ENCODE peak calls at places on chromosomes 5 and 9, in eight cellular contexts. Q is CD8-positive, alpha-beta T cell; W is stomach; X is GM23338; N is GM23248; G is tibial nerve; Y is fibroblast of lung; K is heart right ventricle. P is an unnamed sample.

GRCh38 chr5:31944683-31945445 is 229.3 kb downstream of the GOLPH3 start:
- DNase-seq in Q (no peak), W (peak), X (no peak), N (no peak), G (no peak), Y (no peak), K (no peak), P (no peak)

GRCh38 chr9:114804504-114804903 is 1.3 kb downstream of the TNFSF15 start:
- DNase-seq in Q (no peak), W (peak), X (no peak), N (peak), G (no peak), Y (peak), K (no peak), P (no peak)

GRCh38 chr9:131347376-131348020 is 46.4 kb upstream of the PRRC2B start:
- DNase-seq in Q (no peak), W (no peak), X (no peak), N (no peak), G (no peak), Y (no peak), K (no peak), P (no peak)

GRCh38 chr9:127388037-127388855 is 8.7 kb upstream of the SLC2A8 start:
- DNase-seq in Q (peak), W (no peak), X (no peak), N (peak), G (peak), Y (peak), K (no peak), P (no peak)

GRCh38 chr5:112012112-112012511 is 255.1 kb upstream of the NREP start:
- DNase-seq in Q (no peak), W (no peak), X (no peak), N (peak), G (no peak), Y (peak), K (peak), P (no peak)

GRCh38 chr5:39580702-39581498 is 156.1 kb upstream of the DAB2 start:
- DNase-seq in Q (no peak), W (no peak), X (no peak), N (peak), G (no peak), Y (peak), K (no peak), P (no peak)

GRCh38 chr5:20514145-20514544 is 526.1 kb upstream of the CDH18 start:
- DNase-seq in Q (no peak), W (no peak), X (no peak), N (no peak), G (no peak), Y (peak), K (no peak), P (no peak)

GRCh38 chr5:38319486-38319885 is 61.1 kb downstream of the EGFLAM start:
- DNase-seq in Q (no peak), W (no peak), X (peak), N (no peak), G (no peak), Y (no peak), K (no peak), P (no peak)

GRCh38 chr9:112644449-112644965 is 73.4 kb downstream of the INIP start:
- DNase-seq in Q (no peak), W (no peak), X (no peak), N (no peak), G (no peak), Y (no peak), K (no peak), P (no peak)

GRCh38 chr5:178112545-178112944 is 787 bp upstream of the N4BP3 start:
- DNase-seq in Q (no peak), W (no peak), X (no peak), N (no peak), G (no peak), Y (no peak), K (no peak), P (no peak)
- H3K4me3 ChIP-seq in Q (no peak), W (no peak), X (peak), N (no peak), G (no peak), Y (no peak), K (no peak), P (no peak)

GRCh38 chr5:65199988-65200668 is 281.6 kb downstream of the ADAMTS6 start:
- DNase-seq in Q (no peak), W (no peak), X (no peak), N (peak), G (no peak), Y (peak), K (no peak), P (no peak)
- H3K27ac ChIP-seq in Q (no peak), W (no peak), X (no peak), N (peak), G (no peak), Y (peak), K (no peak), P (no peak)

GRCh38 chr9:2602704-2603116 is 18.9 kb upstream of the VLDLR start:
- DNase-seq in Q (no peak), W (no peak), X (no peak), N (peak), G (no peak), Y (no peak), K (no peak), P (no peak)
- H3K4me3 ChIP-seq in Q (no peak), W (no peak), X (no peak), N (no peak), G (no peak), Y (no peak), K (no peak), P (no peak)

DNA sequence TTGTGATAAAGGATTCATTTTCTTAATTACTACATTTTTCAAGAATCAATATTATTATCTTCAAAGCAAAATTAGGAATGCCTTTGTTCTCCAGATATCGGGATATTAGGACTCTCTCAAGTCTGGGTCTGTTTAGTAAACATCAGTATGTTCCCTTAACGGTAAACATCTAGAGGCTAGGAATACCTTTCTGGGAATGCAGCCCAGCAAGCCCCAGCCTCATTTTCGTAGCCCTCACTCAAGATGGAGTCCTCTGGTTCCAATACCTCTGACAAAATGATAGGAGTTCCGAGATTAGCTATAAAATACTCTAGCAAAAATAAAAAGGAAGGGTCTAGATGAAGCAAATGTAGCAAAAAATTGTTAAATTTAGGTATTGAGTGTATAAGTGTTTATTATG is 84.5 kb downstream of the TEX10 start:
- DNase-seq in Q (no peak), W (no peak), X (peak), N (no peak), G (no peak), Y (no peak), K (no peak), P (no peak)
- H3K27ac ChIP-seq in Q (no peak), W (no peak), X (no peak), N (no peak), G (no peak), Y (no peak), K (no peak), P (no peak)

DNA sequence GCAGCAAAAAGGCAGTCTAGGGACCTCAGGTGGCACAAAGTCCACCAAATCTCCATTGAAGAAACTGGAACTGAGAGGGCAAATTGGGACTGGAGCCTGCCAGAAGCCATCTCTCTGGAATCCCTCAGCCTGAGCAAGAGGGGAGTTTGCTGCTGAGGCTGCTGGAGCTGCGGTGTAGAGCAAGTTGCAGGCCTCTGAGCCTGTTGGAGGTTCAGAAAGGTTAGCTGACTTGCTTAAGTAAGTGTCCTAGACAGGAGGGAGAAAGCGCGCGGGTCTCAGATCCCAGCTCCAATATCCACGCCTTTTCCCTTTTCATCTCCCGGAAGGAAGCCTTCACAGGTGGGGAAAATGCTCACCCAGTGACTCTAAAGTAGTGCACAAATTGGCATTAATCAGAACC is 1.4 kb upstream of the TGFBR1 start:
- DNase-seq in Q (no peak), W (no peak), X (peak), N (peak), G (no peak), Y (no peak), K (no peak), P (no peak)
- H3K4me3 ChIP-seq in Q (no peak), W (peak), X (peak), N (peak), G (no peak), Y (no peak), K (no peak), P (peak)

GRCh38 chr5:173329370-173330150 is 1.3 kb upstream of the STC2 start:
- DNase-seq in Q (no peak), W (no peak), X (peak), N (peak), G (no peak), Y (no peak), K (no peak), P (no peak)

GRCh38 chr5:173327948-173328895 is at the start of gene STC2:
- DNase-seq in Q (no peak), W (peak), X (peak), N (peak), G (peak), Y (peak), K (peak), P (peak)

GRCh38 chr5:173330151-173330855 is 2.1 kb upstream of the STC2 start:
- DNase-seq in Q (no peak), W (no peak), X (peak), N (no peak), G (no peak), Y (no peak), K (no peak), P (no peak)

GRCh38 chr5:173327084-173327947 is 898 bp downstream of the STC2 start:
- DNase-seq in Q (no peak), W (no peak), X (no peak), N (peak), G (no peak), Y (peak), K (no peak), P (no peak)

GRCh38 chr5:173328896-173329369 is 719 bp upstream of the STC2 start:
- DNase-seq in Q (no peak), W (no peak), X (peak), N (peak), G (no peak), Y (peak), K (no peak), P (no peak)
- H3K27ac ChIP-seq in Q (no peak), W (peak), X (peak), N (peak), G (no peak), Y (peak), K (peak), P (no peak)

GRCh38 chr5:147874910-147875367 is 3.6 kb upstream of the SCGB3A2 start:
- DNase-seq in Q (no peak), W (no peak), X (peak), N (no peak), G (no peak), Y (no peak), K (no peak), P (no peak)
- H3K4me3 ChIP-seq in Q (no peak), W (no peak), X (peak), N (no peak), G (no peak), Y (no peak), K (no peak), P (no peak)

DNA sequence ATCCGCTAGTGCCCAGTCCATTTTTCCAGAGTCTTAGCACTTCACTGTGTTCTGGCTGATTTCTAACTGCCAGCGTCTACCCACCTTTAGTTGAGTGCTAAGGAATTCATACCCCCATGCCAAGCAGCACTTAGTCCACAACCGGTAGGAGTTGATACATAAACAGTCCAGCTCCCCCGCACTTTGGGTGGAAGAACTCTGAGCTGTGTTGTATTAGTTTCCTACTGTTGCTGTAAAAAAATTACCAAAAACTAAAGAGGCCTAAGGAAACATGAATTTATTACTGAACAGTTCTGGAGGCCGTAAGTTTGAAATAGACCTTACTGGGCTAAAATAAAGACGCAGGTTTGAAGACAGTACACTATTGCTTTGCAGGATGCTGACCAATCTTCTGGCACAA is 87.6 kb downstream of the SLC24A2 start:
- DNase-seq in Q (no peak), W (no peak), X (no peak), N (no peak), G (no peak), Y (no peak), K (no peak), P (peak)
- H3K27ac ChIP-seq in Q (no peak), W (no peak), X (no peak), N (no peak), G (no peak), Y (no peak), K (no peak), P (peak)

GRCh38 chr5:94775088-94775487 is 156.6 kb downstream of the SLF1 start:
- DNase-seq in Q (no peak), W (no peak), X (no peak), N (no peak), G (no peak), Y (no peak), K (no peak), P (no peak)
- H3K4me3 ChIP-seq in Q (no peak), W (no peak), X (no peak), N (no peak), G (no peak), Y (no peak), K (no peak), P (no peak)